ENCODE peak calls at places on chromosomes 4 and X, in seven cellular contexts. One of them, this sample, is unnamed.

GRCh38 chrX:148133099-148133725 is 152.1 kb downstream of the FMR1NB start:
- DNase-seq in fibroblast of the conjunctiva: no peak
- DNase-seq in astrocyte: no peak
- DNase-seq in natural killer cell: no peak
- DNase-seq in nucleus accumbens: no peak
- DNase-seq in effector memory CD8-positive, alpha-beta T cell: no peak
- DNase-seq in bronchial epithelial cell: peak
- DNase-seq in this sample: peak

GRCh38 chr4:153084249-153084648 is 120.0 kb upstream of the TRIM2 start:
- DNase-seq in fibroblast of the conjunctiva: no peak
- DNase-seq in astrocyte: no peak
- DNase-seq in natural killer cell: no peak
- DNase-seq in nucleus accumbens: no peak
- DNase-seq in effector memory CD8-positive, alpha-beta T cell: no peak
- DNase-seq in bronchial epithelial cell: no peak
- DNase-seq in this sample: no peak

GRCh38 chr4:108885211-108885610 is 122.4 kb upstream of the ETNPPL start:
- DNase-seq in fibroblast of the conjunctiva: no peak
- DNase-seq in astrocyte: peak
- DNase-seq in natural killer cell: no peak
- DNase-seq in nucleus accumbens: no peak
- DNase-seq in effector memory CD8-positive, alpha-beta T cell: no peak
- DNase-seq in bronchial epithelial cell: no peak
- DNase-seq in this sample: no peak

GRCh38 chr4:108058685-108059440 is 69.2 kb downstream of the HADH start:
- DNase-seq in fibroblast of the conjunctiva: no peak
- DNase-seq in astrocyte: peak
- DNase-seq in natural killer cell: no peak
- DNase-seq in nucleus accumbens: no peak
- DNase-seq in effector memory CD8-positive, alpha-beta T cell: no peak
- DNase-seq in bronchial epithelial cell: peak
- DNase-seq in this sample: no peak

GRCh38 chrX:36856849-36857248 is 151.3 kb upstream of the FAM47C start:
- DNase-seq in fibroblast of the conjunctiva: no peak
- DNase-seq in astrocyte: no peak
- DNase-seq in natural killer cell: no peak
- DNase-seq in nucleus accumbens: no peak
- DNase-seq in effector memory CD8-positive, alpha-beta T cell: no peak
- DNase-seq in bronchial epithelial cell: peak
- DNase-seq in this sample: no peak

GRCh38 chrX:152915541-152916241 is 17.8 kb downstream of the ZNF185 start:
- DNase-seq in fibroblast of the conjunctiva: no peak
- DNase-seq in astrocyte: peak
- DNase-seq in natural killer cell: no peak
- DNase-seq in nucleus accumbens: peak
- DNase-seq in effector memory CD8-positive, alpha-beta T cell: no peak
- DNase-seq in bronchial epithelial cell: peak
- DNase-seq in this sample: peak

GRCh38 chr4:913280-913618 is 18.9 kb downstream of the GAK start:
- DNase-seq in fibroblast of the conjunctiva: no peak
- DNase-seq in astrocyte: no peak
- DNase-seq in natural killer cell: no peak
- DNase-seq in nucleus accumbens: no peak
- DNase-seq in effector memory CD8-positive, alpha-beta T cell: no peak
- DNase-seq in bronchial epithelial cell: no peak
- DNase-seq in this sample: no peak

GRCh38 chrX:132270699-132271098 is 51.5 kb upstream of the RAP2C start:
- DNase-seq in fibroblast of the conjunctiva: peak
- DNase-seq in astrocyte: peak
- DNase-seq in natural killer cell: no peak
- DNase-seq in nucleus accumbens: no peak
- DNase-seq in effector memory CD8-positive, alpha-beta T cell: no peak
- DNase-seq in bronchial epithelial cell: peak
- DNase-seq in this sample: no peak

GRCh38 chr4:8688041-8688907 is 95.7 kb downstream of the CPZ start:
- DNase-seq in fibroblast of the conjunctiva: no peak
- DNase-seq in astrocyte: no peak
- DNase-seq in natural killer cell: no peak
- DNase-seq in nucleus accumbens: peak
- DNase-seq in effector memory CD8-positive, alpha-beta T cell: no peak
- DNase-seq in bronchial epithelial cell: no peak
- DNase-seq in this sample: peak

GRCh38 chr4:184383497-184384055 is 90.8 kb downstream of the IRF2 start:
- DNase-seq in fibroblast of the conjunctiva: peak
- DNase-seq in astrocyte: peak
- DNase-seq in natural killer cell: no peak
- DNase-seq in nucleus accumbens: no peak
- DNase-seq in effector memory CD8-positive, alpha-beta T cell: no peak
- DNase-seq in bronchial epithelial cell: peak
- DNase-seq in this sample: no peak

GRCh38 chr4:120694973-120695372 is 227.6 kb downstream of the PRDM5 start:
- DNase-seq in fibroblast of the conjunctiva: peak
- DNase-seq in astrocyte: peak
- DNase-seq in natural killer cell: no peak
- DNase-seq in nucleus accumbens: no peak
- DNase-seq in effector memory CD8-positive, alpha-beta T cell: no peak
- DNase-seq in bronchial epithelial cell: peak
- DNase-seq in this sample: no peak

GRCh38 chrX:20333672-20334071 is 67.0 kb upstream of the RPS6KA3 start:
- DNase-seq in fibroblast of the conjunctiva: no peak
- DNase-seq in astrocyte: no peak
- DNase-seq in natural killer cell: no peak
- DNase-seq in nucleus accumbens: no peak
- DNase-seq in effector memory CD8-positive, alpha-beta T cell: no peak
- DNase-seq in bronchial epithelial cell: no peak
- DNase-seq in this sample: no peak

GRCh38 chr4:52873191-52873590 is 11.1 kb downstream of the RASL11B start:
- DNase-seq in fibroblast of the conjunctiva: no peak
- DNase-seq in astrocyte: no peak
- DNase-seq in natural killer cell: no peak
- DNase-seq in nucleus accumbens: no peak
- DNase-seq in effector memory CD8-positive, alpha-beta T cell: no peak
- DNase-seq in bronchial epithelial cell: no peak
- DNase-seq in this sample: no peak

GRCh38 chrX:47030339-47030738 is 47.9 kb upstream of the RGN start:
- DNase-seq in fibroblast of the conjunctiva: peak
- DNase-seq in astrocyte: peak
- DNase-seq in natural killer cell: no peak
- DNase-seq in nucleus accumbens: no peak
- DNase-seq in effector memory CD8-positive, alpha-beta T cell: peak
- DNase-seq in bronchial epithelial cell: peak
- DNase-seq in this sample: peak

GRCh38 chrX:23317799-23318724 is 16.6 kb upstream of the PTCHD1 start:
- DNase-seq in fibroblast of the conjunctiva: no peak
- DNase-seq in astrocyte: no peak
- DNase-seq in natural killer cell: peak
- DNase-seq in nucleus accumbens: no peak
- DNase-seq in effector memory CD8-positive, alpha-beta T cell: peak
- DNase-seq in bronchial epithelial cell: no peak
- DNase-seq in this sample: no peak

GRCh38 chr4:924107-925096 is 7.7 kb downstream of the GAK start:
- DNase-seq in fibroblast of the conjunctiva: no peak
- DNase-seq in astrocyte: peak
- DNase-seq in natural killer cell: no peak
- DNase-seq in nucleus accumbens: no peak
- DNase-seq in effector memory CD8-positive, alpha-beta T cell: no peak
- DNase-seq in bronchial epithelial cell: peak
- DNase-seq in this sample: no peak

GRCh38 chr4:158786155-158786581 is 17.3 kb downstream of the FNIP2 start:
- DNase-seq in fibroblast of the conjunctiva: no peak
- DNase-seq in astrocyte: peak
- DNase-seq in natural killer cell: no peak
- DNase-seq in nucleus accumbens: no peak
- DNase-seq in effector memory CD8-positive, alpha-beta T cell: no peak
- DNase-seq in bronchial epithelial cell: no peak
- DNase-seq in this sample: no peak

GRCh38 chr4:89289312-89289711 is 18.3 kb downstream of the GPRIN3 start:
- DNase-seq in fibroblast of the conjunctiva: no peak
- DNase-seq in astrocyte: no peak
- DNase-seq in natural killer cell: no peak
- DNase-seq in nucleus accumbens: no peak
- DNase-seq in effector memory CD8-positive, alpha-beta T cell: no peak
- DNase-seq in bronchial epithelial cell: no peak
- DNase-seq in this sample: no peak

GRCh38 chr4:53744446-53745160 is 153.3 kb upstream of the LNX1 start:
- DNase-seq in fibroblast of the conjunctiva: no peak
- DNase-seq in astrocyte: no peak
- DNase-seq in natural killer cell: no peak
- DNase-seq in nucleus accumbens: no peak
- DNase-seq in effector memory CD8-positive, alpha-beta T cell: no peak
- DNase-seq in bronchial epithelial cell: no peak
- DNase-seq in this sample: no peak

GRCh38 chr4:94583938-94584641 is 132.3 kb downstream of the PDLIM5 start:
- DNase-seq in fibroblast of the conjunctiva: no peak
- DNase-seq in astrocyte: no peak
- DNase-seq in natural killer cell: peak
- DNase-seq in nucleus accumbens: no peak
- DNase-seq in effector memory CD8-positive, alpha-beta T cell: peak
- DNase-seq in bronchial epithelial cell: no peak
- DNase-seq in this sample: no peak

GRCh38 chr4:6019316-6020263 is 1.4 kb upstream of the C4orf50 start:
- DNase-seq in fibroblast of the conjunctiva: peak
- DNase-seq in astrocyte: peak
- DNase-seq in natural killer cell: no peak
- DNase-seq in nucleus accumbens: peak
- DNase-seq in effector memory CD8-positive, alpha-beta T cell: peak
- DNase-seq in bronchial epithelial cell: peak
- DNase-seq in this sample: peak

GRCh38 chr4:14667624-14668295 is 334.5 kb upstream of the CPEB2 start:
- DNase-seq in fibroblast of the conjunctiva: no peak
- DNase-seq in astrocyte: no peak
- DNase-seq in natural killer cell: no peak
- DNase-seq in nucleus accumbens: no peak
- DNase-seq in effector memory CD8-positive, alpha-beta T cell: no peak
- DNase-seq in bronchial epithelial cell: peak
- DNase-seq in this sample: no peak

GRCh38 chr4:128228778-128229457 is 58.7 kb downstream of the PGRMC2 start:
- DNase-seq in fibroblast of the conjunctiva: no peak
- DNase-seq in astrocyte: no peak
- DNase-seq in natural killer cell: no peak
- DNase-seq in nucleus accumbens: no peak
- DNase-seq in effector memory CD8-positive, alpha-beta T cell: no peak
- DNase-seq in bronchial epithelial cell: peak
- DNase-seq in this sample: no peak

GRCh38 chr4:89753601-89754066 is 83.3 kb downstream of the SNCA start:
- DNase-seq in fibroblast of the conjunctiva: peak
- DNase-seq in astrocyte: peak
- DNase-seq in natural killer cell: no peak
- DNase-seq in nucleus accumbens: no peak
- DNase-seq in effector memory CD8-positive, alpha-beta T cell: no peak
- DNase-seq in bronchial epithelial cell: peak
- DNase-seq in this sample: no peak

GRCh38 chr4:1356181-1356998 is 9.4 kb downstream of the UVSSA start:
- DNase-seq in fibroblast of the conjunctiva: no peak
- DNase-seq in astrocyte: peak
- DNase-seq in natural killer cell: peak
- DNase-seq in nucleus accumbens: peak
- DNase-seq in effector memory CD8-positive, alpha-beta T cell: peak
- DNase-seq in bronchial epithelial cell: no peak
- DNase-seq in this sample: peak

GRCh38 chrX:17496407-17496806 is 121.4 kb downstream of the NHS start:
- DNase-seq in fibroblast of the conjunctiva: no peak
- DNase-seq in astrocyte: no peak
- DNase-seq in natural killer cell: no peak
- DNase-seq in nucleus accumbens: no peak
- DNase-seq in effector memory CD8-positive, alpha-beta T cell: no peak
- DNase-seq in bronchial epithelial cell: peak
- DNase-seq in this sample: no peak

GRCh38 chr4:9916937-9917336 is 104.4 kb downstream of the SLC2A9 start:
- DNase-seq in fibroblast of the conjunctiva: no peak
- DNase-seq in astrocyte: no peak
- DNase-seq in natural killer cell: no peak
- DNase-seq in nucleus accumbens: no peak
- DNase-seq in effector memory CD8-positive, alpha-beta T cell: no peak
- DNase-seq in bronchial epithelial cell: no peak
- DNase-seq in this sample: no peak

GRCh38 chr4:169621754-169622481 is 1.5 kb downstream of the CLCN3 start:
- DNase-seq in fibroblast of the conjunctiva: no peak
- DNase-seq in astrocyte: peak
- DNase-seq in natural killer cell: no peak
- DNase-seq in nucleus accumbens: no peak
- DNase-seq in effector memory CD8-positive, alpha-beta T cell: peak
- DNase-seq in bronchial epithelial cell: peak
- DNase-seq in this sample: no peak

GRCh38 chrX:108270739-108271396 is 167.4 kb downstream of the COL4A6 start:
- DNase-seq in fibroblast of the conjunctiva: no peak
- DNase-seq in astrocyte: peak
- DNase-seq in natural killer cell: no peak
- DNase-seq in nucleus accumbens: no peak
- DNase-seq in effector memory CD8-positive, alpha-beta T cell: no peak
- DNase-seq in bronchial epithelial cell: peak
- DNase-seq in this sample: no peak

GRCh38 chr4:187175197-187175596 is 451.5 kb upstream of the FAT1 start:
- DNase-seq in fibroblast of the conjunctiva: no peak
- DNase-seq in astrocyte: no peak
- DNase-seq in natural killer cell: no peak
- DNase-seq in nucleus accumbens: no peak
- DNase-seq in effector memory CD8-positive, alpha-beta T cell: no peak
- DNase-seq in bronchial epithelial cell: no peak
- DNase-seq in this sample: no peak

GRCh38 chr4:7361256-7361655 is 73.5 kb downstream of the PSAPL1 start:
- DNase-seq in fibroblast of the conjunctiva: no peak
- DNase-seq in astrocyte: no peak
- DNase-seq in natural killer cell: no peak
- DNase-seq in nucleus accumbens: no peak
- DNase-seq in effector memory CD8-positive, alpha-beta T cell: no peak
- DNase-seq in bronchial epithelial cell: no peak
- DNase-seq in this sample: peak

GRCh38 chrX:149871433-149871832 is 9.6 kb upstream of the MAGEA8 start:
- DNase-seq in fibroblast of the conjunctiva: no peak
- DNase-seq in astrocyte: no peak
- DNase-seq in natural killer cell: no peak
- DNase-seq in nucleus accumbens: no peak
- DNase-seq in effector memory CD8-positive, alpha-beta T cell: no peak
- DNase-seq in bronchial epithelial cell: no peak
- DNase-seq in this sample: no peak

GRCh38 chrX:130990723-130991122 is 67.4 kb upstream of the ARHGAP36 start:
- DNase-seq in fibroblast of the conjunctiva: no peak
- DNase-seq in astrocyte: no peak
- DNase-seq in natural killer cell: no peak
- DNase-seq in nucleus accumbens: no peak
- DNase-seq in effector memory CD8-positive, alpha-beta T cell: no peak
- DNase-seq in bronchial epithelial cell: no peak
- DNase-seq in this sample: no peak

GRCh38 chrX:87518504-87518903 is 902 bp downstream of the KLHL4 start:
- DNase-seq in fibroblast of the conjunctiva: no peak
- DNase-seq in astrocyte: peak
- DNase-seq in natural killer cell: no peak
- DNase-seq in nucleus accumbens: no peak
- DNase-seq in effector memory CD8-positive, alpha-beta T cell: no peak
- DNase-seq in bronchial epithelial cell: peak
- DNase-seq in this sample: peak

GRCh38 chr4:116638592-116638991 is 446.8 kb downstream of the TRAM1L1 start:
- DNase-seq in fibroblast of the conjunctiva: no peak
- DNase-seq in astrocyte: no peak
- DNase-seq in natural killer cell: no peak
- DNase-seq in nucleus accumbens: no peak
- DNase-seq in effector memory CD8-positive, alpha-beta T cell: no peak
- DNase-seq in bronchial epithelial cell: no peak
- DNase-seq in this sample: no peak

GRCh38 chr4:113450681-113451080 is 310.9 kb downstream of the CAMK2D start:
- DNase-seq in fibroblast of the conjunctiva: no peak
- DNase-seq in astrocyte: no peak
- DNase-seq in natural killer cell: no peak
- DNase-seq in nucleus accumbens: no peak
- DNase-seq in effector memory CD8-positive, alpha-beta T cell: no peak
- DNase-seq in bronchial epithelial cell: no peak
- DNase-seq in this sample: no peak

This sample was measured in globus pallidus.